ENCODE peak calls at places on chromosomes 13 and 19, in six cellular contexts. M is body of pancreas; C is MM.1S; U is ascending aorta; D is effector memory CD4-positive, alpha-beta T cell; K is pancreas. B is an unnamed sample.

GRCh38 chr19:29878973-29879654 is 62.9 kb upstream of the URI1 start:
- DNase-seq in M (no peak), C (peak), U (peak), D (no peak), K (no peak), B (no peak)

GRCh38 chr19:40609561-40610395 is 8.6 kb downstream of the LTBP4 start:
- DNase-seq in M (peak), C (peak), U (peak), D (peak), K (peak), B (no peak)

GRCh38 chr19:4575267-4575793 is 15.8 kb upstream of the SEMA6B start:
- DNase-seq in M (peak), C (no peak), U (peak), D (no peak), K (no peak), B (no peak)

GRCh38 chr13:100434010-100434763 is 154.4 kb downstream of the GGACT start:
- DNase-seq in M (no peak), C (no peak), U (no peak), D (no peak), K (no peak), B (no peak)

GRCh38 chr13:113960276-113960948 is 13.5 kb downstream of the C13orf46 start:
- DNase-seq in M (no peak), C (no peak), U (no peak), D (no peak), K (no peak), B (no peak)

GRCh38 chr13:49653478-49653877 is 25.2 kb downstream of the ARL11 start:
- DNase-seq in M (no peak), C (no peak), U (no peak), D (no peak), K (no peak), B (no peak)

GRCh38 chr13:18943273-18943672 is 238.4 kb downstream of the TUBA3C start:
- DNase-seq in M (no peak), C (no peak), U (no peak), D (no peak), K (peak), B (no peak)

GRCh38 chr13:85498774-85499173 is 300.4 kb downstream of the SLITRK6 start:
- DNase-seq in M (no peak), C (no peak), U (no peak), D (no peak), K (no peak), B (no peak)

GRCh38 chr19:11018179-11018578 is 57.3 kb downstream of the SMARCA4 start:
- DNase-seq in M (no peak), C (no peak), U (no peak), D (no peak), K (no peak), B (no peak)

GRCh38 chr13:113669231-113669870 is 2.3 kb downstream of the GRK1 start:
- DNase-seq in M (no peak), C (no peak), U (no peak), D (no peak), K (peak), B (peak)

GRCh38 chr13:89796196-89796595 is 1551.3 kb upstream of the MIR17HG start:
- DNase-seq in M (no peak), C (no peak), U (no peak), D (no peak), K (no peak), B (no peak)

GRCh38 chr13:32228330-32229041 is 86.7 kb downstream of the ZAR1L start:
- DNase-seq in M (no peak), C (no peak), U (no peak), D (no peak), K (no peak), B (no peak)

DNA sequence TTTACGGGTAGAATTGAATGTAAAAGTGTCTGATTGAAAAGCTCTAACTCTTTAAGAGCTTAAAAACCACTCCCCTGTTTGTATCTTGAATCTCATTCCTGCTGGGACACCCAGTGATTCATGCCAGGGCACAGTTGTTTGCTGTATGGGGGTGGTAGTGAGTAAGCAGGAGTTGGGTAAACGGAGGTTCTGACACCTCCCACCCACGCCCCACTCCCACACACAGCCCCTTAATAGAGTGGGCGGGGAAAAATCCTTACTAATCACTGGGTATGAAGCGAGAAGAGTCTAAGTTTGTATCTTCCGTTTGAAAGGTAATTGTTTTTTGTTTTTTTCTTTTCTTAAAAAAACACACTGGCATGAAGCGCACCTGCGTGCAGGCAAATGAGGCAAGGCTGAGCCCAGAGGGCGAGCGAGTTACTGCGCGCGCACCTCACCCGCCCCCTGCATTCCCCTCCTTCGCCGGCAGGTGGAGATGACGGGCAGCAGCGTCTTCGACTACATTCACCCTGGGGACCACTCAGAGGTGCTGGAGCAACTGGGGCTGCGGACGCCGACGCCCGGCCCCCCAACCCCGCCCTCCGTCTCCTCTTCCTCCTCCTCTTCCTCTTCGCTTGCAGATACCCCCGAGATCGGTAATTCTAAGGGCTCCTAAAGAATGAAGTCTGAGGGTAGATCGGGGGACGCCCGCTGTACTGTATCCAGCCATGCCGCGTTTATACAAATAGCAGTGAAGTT is 12.8 kb downstream of the TMEM160 start:
- DNase-seq in M (peak), C (peak), U (peak), D (peak), K (peak), B (peak)
- H3K27ac ChIP-seq in M (peak), C (no peak), U (no peak), D (peak), K (no peak), B (peak)

DNA sequence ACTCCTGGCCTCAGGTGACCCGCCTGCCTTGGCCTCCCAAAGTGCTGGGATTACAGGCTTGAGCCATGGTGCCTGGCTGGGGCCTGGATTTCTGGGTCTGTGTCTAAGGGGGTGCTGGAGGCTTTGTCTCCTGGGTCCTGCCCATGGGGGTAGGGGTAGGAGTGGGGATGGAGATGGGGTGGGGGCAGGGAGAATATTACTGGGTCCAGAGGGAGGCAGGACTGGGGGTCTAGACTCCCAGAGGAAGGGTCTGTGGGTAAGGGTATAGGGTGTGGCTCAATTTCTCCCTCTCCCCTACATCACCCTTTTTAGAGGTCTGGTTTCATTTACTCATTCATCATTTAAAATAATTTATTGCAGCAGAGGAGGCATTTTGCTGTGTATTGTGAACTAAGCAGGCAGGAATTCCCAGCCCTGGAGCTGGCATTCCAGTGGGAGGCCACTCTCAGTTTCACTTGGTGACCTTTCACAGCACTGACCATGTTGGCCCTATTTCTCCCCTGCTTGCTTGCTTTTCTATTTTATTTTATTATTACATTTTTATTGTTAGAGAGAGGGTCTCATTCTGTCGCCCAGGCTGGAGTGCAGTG is 810 bp upstream of the NFKBID start:
- DNase-seq in M (no peak), C (no peak), U (no peak), D (no peak), K (no peak), B (no peak)
- H3K4me3 ChIP-seq in M (no peak), C (no peak), U (peak), D (peak), K (no peak), B (peak)

GRCh38 chr13:46553886-46554855 is 1.2 kb downstream of the LRCH1 start:
- DNase-seq in M (peak), C (peak), U (peak), D (peak), K (peak), B (no peak)
- H3K27ac ChIP-seq in M (peak), C (peak), U (peak), D (peak), K (peak), B (peak)

DNA sequence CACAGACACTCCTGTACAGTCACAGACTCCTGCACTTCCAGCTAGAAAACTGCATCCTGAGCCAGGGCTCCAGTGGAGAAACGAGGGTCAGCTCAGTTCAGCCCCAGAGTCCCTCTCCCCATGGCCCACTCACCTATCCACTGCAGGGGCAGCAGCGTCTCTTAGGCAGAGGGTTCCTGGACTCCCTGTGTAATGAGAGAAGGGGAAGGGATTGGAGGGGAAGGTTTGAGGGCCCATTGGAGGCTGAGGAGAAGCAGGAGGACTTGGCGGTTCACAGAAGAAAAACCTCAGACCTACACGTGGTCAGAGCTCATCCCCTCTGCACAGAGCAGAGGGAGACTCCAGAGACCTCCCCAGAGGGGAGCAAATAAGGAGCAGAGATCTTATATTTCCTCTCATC is 9.2 kb upstream of the CEACAM18 start:
- DNase-seq in M (no peak), C (no peak), U (peak), D (no peak), K (no peak), B (no peak)
- H3K4me3 ChIP-seq in M (no peak), C (no peak), U (no peak), D (no peak), K (no peak), B (no peak)

DNA sequence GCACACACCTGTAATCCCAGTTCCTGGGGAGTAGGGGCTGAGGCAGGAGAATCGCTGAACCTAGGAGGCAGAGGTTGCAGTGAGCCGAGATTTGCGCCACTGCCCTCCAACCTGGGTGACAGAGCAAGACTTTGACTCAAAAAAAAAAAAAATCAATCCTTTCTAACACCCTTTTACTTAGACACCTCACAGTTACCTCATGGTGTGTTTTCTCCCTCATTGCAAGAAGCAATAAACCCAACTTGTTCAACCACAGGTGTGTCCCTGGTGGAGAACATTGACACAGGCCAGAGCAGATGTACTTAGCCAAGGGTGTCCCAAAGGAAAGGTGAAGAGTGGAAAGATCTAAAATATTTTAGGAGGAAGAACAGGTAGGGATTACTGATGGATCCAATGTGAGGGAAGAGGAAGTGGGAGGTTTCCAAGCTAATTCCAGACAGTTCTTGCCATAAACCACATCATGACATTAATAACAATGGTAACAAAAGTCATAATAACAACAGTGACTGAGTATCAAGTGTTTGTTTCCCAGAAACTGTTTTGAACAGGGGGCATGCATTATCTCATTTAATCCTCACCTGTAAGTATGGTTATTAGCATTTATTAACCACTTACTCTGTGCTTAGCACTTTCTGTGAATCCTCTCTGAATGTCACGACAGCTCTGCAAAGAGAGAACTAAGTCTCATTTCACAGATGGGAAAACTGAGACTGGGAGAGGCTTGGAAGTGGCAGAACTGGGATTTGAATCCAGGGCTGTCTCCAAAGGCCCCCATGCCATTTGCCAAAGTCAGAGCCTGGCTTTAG is 3.1 kb upstream of the LYPD3 start:
- DNase-seq in M (no peak), C (no peak), U (no peak), D (no peak), K (no peak), B (no peak)
- H3K27ac ChIP-seq in M (no peak), C (no peak), U (no peak), D (peak), K (no peak), B (no peak)